ENCODE peak calls at places on chromosomes 2 and 18, in seven cellular contexts. F is cardiac muscle cell, M is ascending aorta, O is dorsolateral prefrontal cortex, L is epithelial cell of prostate, Z is AG04450, W is tibial nerve. R is an unnamed sample.

GRCh38 chr2:132669854-132670103 is 226 bp downstream of the LYPD1 start:
- DNase-seq in F (no peak), M (no peak), O (no peak), L (no peak), Z (no peak), W (no peak), R (no peak)

GRCh38 chr18:13126966-13127598 is 91.5 kb upstream of the LDLRAD4 start:
- DNase-seq in F (no peak), M (no peak), O (no peak), L (no peak), Z (no peak), W (no peak), R (no peak)

GRCh38 chr2:80706951-80707350 is 402.4 kb upstream of the LRRTM1 start:
- DNase-seq in F (no peak), M (no peak), O (no peak), L (no peak), Z (no peak), W (no peak), R (no peak)

GRCh38 chr2:60818272-60818671 is 62.2 kb downstream of the PAPOLG start:
- DNase-seq in F (peak), M (peak), O (no peak), L (no peak), Z (no peak), W (no peak), R (no peak)

GRCh38 chr2:112876971-112877361 is 34.0 kb upstream of the IL37 start:
- DNase-seq in F (no peak), M (no peak), O (no peak), L (no peak), Z (no peak), W (no peak), R (no peak)

GRCh38 chr2:229445013-229445412 is 173.9 kb upstream of the PID1 start:
- DNase-seq in F (peak), M (peak), O (peak), L (peak), Z (peak), W (peak), R (peak)

GRCh38 chr2:207296265-207296948 is 130.7 kb upstream of the KLF7 start:
- DNase-seq in F (no peak), M (no peak), O (no peak), L (no peak), Z (no peak), W (no peak), R (no peak)

GRCh38 chr2:57407742-57408343 is 638.8 kb upstream of the VRK2 start:
- DNase-seq in F (no peak), M (no peak), O (no peak), L (no peak), Z (no peak), W (no peak), R (no peak)

GRCh38 chr2:162016080-162016479 is 57.9 kb downstream of the DPP4 start:
- DNase-seq in F (peak), M (no peak), O (no peak), L (no peak), Z (no peak), W (no peak), R (no peak)

GRCh38 chr2:105747997-105748396 is 3.3 kb downstream of the NCK2 start:
- DNase-seq in F (no peak), M (no peak), O (no peak), L (no peak), Z (no peak), W (no peak), R (no peak)

GRCh38 chr2:25582079-25582830 is 91.1 kb downstream of the DTNB start:
- DNase-seq in F (no peak), M (no peak), O (no peak), L (no peak), Z (no peak), W (no peak), R (no peak)

GRCh38 chr2:16973586-16974274 is 308.1 kb upstream of the CYRIA start:
- DNase-seq in F (no peak), M (no peak), O (no peak), L (no peak), Z (no peak), W (no peak), R (no peak)

DNA sequence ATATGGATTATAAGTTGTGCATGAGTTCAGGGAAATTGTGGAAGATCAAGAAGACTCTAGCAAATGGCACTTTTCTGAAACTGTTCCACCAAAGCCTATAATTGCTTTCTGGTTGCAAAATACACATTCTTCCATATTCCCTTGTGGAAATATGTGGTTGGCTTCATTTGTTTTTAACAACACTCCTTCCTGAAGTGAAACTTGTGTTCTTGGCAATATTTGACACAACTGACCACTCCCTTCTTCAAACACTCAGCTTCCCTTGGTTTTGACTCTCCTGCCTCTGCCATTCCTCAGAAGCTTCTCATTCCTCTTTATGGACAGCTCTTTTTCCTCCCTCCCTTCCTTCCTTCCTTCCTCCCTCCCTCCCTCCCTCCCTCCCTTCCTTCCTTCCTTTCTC is 192.3 kb downstream of the PMAIP1 start:
- DNase-seq in F (peak), M (no peak), O (no peak), L (no peak), Z (no peak), W (no peak), R (no peak)
- H3K27ac ChIP-seq in F (no peak), M (no peak), O (no peak), L (no peak), Z (no peak), W (no peak), R (no peak)

GRCh38 chr18:76346490-76347130 is 148.4 kb downstream of the ZNF516 start:
- DNase-seq in F (no peak), M (no peak), O (no peak), L (no peak), Z (no peak), W (no peak), R (no peak)
- H3K27ac ChIP-seq in F (no peak), M (no peak), O (no peak), L (no peak), Z (no peak), W (no peak), R (peak)

DNA sequence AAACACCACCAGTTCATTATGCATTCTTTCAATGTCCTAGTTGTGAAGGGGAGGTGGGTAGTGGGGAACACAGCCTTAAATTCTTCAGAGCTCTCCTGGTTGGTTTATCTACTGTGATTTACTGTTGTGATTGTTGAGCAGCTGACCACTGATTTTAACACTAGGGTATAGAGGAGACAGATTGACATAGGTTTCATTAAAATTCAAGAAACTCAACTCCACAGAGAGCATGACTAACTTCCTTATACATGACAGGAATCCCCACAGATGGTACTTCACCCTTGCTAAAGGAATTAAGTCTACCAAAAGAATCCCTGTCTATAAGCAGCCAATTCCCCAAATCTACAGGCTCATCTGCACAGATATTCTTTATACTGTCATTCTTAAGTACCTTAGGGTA is 1377.8 kb upstream of the PIK3C3 start:
- DNase-seq in F (no peak), M (no peak), O (no peak), L (no peak), Z (no peak), W (no peak), R (no peak)
- H3K27ac ChIP-seq in F (no peak), M (no peak), O (no peak), L (no peak), Z (no peak), W (no peak), R (no peak)

DNA sequence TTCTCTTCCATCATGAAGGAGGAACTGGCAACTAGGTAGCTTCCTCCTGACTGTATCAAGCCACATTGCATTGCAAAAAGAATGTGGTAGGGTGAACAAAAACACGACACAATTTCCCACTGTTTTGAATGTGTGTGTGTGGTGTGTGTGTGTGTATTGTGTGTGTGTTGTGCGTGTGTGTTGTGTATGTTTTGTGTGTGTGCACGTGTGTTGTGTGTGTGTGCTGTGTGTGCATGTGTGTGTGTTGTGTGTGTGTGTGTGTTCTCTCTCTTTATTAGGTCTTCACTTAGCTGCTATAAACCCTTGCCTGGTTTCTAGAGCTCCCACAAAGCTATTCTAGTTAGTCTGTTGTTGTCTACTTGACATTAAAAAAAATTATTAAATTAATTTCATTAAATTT is 550.0 kb upstream of the GYPC start:
- DNase-seq in F (no peak), M (no peak), O (no peak), L (no peak), Z (no peak), W (no peak), R (no peak)
- H3K27ac ChIP-seq in F (no peak), M (no peak), O (no peak), L (no peak), Z (no peak), W (no peak), R (no peak)

GRCh38 chr2:237279012-237279768 is 134.8 kb downstream of the COL6A3 start:
- DNase-seq in F (no peak), M (no peak), O (no peak), L (no peak), Z (no peak), W (no peak), R (no peak)
- H3K27ac ChIP-seq in F (no peak), M (no peak), O (no peak), L (no peak), Z (peak), W (no peak), R (no peak)

DNA sequence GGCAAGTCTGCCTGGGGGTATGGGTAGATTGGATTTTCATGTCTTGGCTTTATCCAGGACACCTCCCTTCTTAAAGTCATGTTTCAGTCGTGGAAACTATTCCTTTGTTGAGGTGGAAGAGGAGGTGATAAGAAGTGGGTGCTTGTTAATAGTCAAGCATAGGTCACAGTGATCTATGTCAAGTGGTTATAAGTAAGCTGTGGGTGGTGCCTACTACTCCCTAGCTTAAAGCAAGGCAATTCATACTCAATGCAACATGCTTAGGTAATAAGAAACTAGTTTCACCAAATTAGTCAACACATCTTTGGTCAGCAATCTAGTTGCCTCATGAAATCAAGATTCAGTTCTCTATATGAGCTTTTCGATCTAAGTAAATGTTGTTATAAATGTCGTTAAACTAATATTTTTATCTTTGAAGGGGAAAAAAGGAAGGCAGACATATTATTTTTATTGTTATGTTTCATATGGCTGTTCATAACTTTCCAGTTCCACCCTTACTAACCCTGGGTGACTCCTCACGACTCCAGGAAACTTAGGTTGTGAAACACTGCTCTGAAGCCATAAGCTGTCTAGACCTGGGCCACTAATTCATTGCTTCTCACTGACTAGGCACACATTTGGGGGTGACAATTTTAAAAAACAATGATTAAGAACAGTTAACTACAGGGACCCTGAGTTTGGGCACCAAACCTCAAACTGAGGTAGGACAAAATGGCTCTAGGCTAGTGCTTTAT is 5.8 kb upstream of the ABCB11 start:
- DNase-seq in F (no peak), M (no peak), O (no peak), L (no peak), Z (no peak), W (no peak), R (no peak)
- H3K27ac ChIP-seq in F (no peak), M (no peak), O (no peak), L (peak), Z (no peak), W (no peak), R (no peak)

GRCh38 chr2:37274354-37274965 is 43.0 kb downstream of the NDUFAF7 start:
- DNase-seq in F (peak), M (no peak), O (no peak), L (no peak), Z (no peak), W (no peak), R (no peak)
- H3K27ac ChIP-seq in F (peak), M (no peak), O (no peak), L (no peak), Z (no peak), W (no peak), R (no peak)

GRCh38 chr2:45127321-45127720 is 118.1 kb upstream of the SIX2 start:
- DNase-seq in F (no peak), M (no peak), O (no peak), L (no peak), Z (no peak), W (no peak), R (no peak)

GRCh38 chr2:45127891-45128290 is 118.6 kb upstream of the SIX2 start:
- DNase-seq in F (no peak), M (no peak), O (no peak), L (no peak), Z (no peak), W (no peak), R (no peak)

GRCh38 chr2:45131587-45131986 is 122.3 kb upstream of the SIX2 start:
- DNase-seq in F (peak), M (no peak), O (no peak), L (no peak), Z (no peak), W (no peak), R (no peak)

GRCh38 chr2:45130758-45131157 is 121.5 kb upstream of the SIX2 start:
- DNase-seq in F (no peak), M (no peak), O (no peak), L (no peak), Z (no peak), W (no peak), R (no peak)

DNA sequence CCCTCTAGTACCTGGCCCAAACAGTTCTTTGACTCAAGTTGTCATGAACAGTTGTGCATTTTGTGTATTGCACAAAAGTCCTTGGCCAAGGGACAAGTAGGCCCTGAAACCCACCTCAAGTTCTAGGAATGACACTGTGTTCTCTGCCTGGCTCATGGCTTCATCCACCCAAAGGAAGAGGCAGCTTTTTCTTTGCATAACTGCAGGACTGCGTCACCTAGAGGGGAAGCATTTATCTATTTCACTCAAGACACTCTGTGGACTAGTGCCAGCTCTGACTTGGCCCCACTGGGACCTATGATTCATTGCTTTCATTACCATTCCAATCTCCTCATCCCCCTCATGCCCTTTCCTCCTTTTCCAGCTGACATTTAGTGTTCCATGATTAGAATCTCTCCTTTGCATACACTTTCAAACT is 119.3 kb upstream of the SIX2 start:
- DNase-seq in F (peak), M (peak), O (no peak), L (peak), Z (peak), W (no peak), R (no peak)
- H3K27ac ChIP-seq in F (no peak), M (no peak), O (no peak), L (no peak), Z (no peak), W (no peak), R (no peak)